ENCODE peak calls at places on chromosomes 5 and 9, in six cellular contexts. F is GM12878, W is GM12891, V is H1, M is HepG2, Y is K562. Q is an unnamed sample.

GRCh38 chr9:37963936-37964739 is 60.2 kb upstream of the SLC25A51 start:
- DNase-seq in W (no peak), Y (no peak), F (no peak), V (no peak), M (peak; percentile 94), Q (no peak)

GRCh38 chr9:118577121-118577520 is 792.1 kb downstream of the BRINP1 start:
- DNase-seq in V (no peak), Y (no peak), F (no peak), W (no peak), M (no peak), Q (no peak)

GRCh38 chr5:149932445-149933350 is 11.9 kb downstream of the PDE6A start:
- DNase-seq in W (no peak), V (no peak), F (no peak), M (peak; percentile 13), Y (no peak), Q (no peak)

GRCh38 chr5:139552893-139553575 is 8.1 kb upstream of the UBE2D2 start:
- DNase-seq in Y (no peak), V (no peak), W (no peak), F (no peak), M (no peak), Q (no peak)

GRCh38 chr5:38317887-38318286 is 59.5 kb downstream of the EGFLAM start:
- DNase-seq in F (no peak), Y (no peak), M (no peak), V (no peak), W (no peak), Q (no peak)

GRCh38 chr5:178787889-178788288 is 57.4 kb upstream of the ZNF354A start:
- DNase-seq in M (no peak), Y (no peak), F (no peak), W (no peak), V (no peak), Q (no peak)

GRCh38 chr5:51386916-51387853 is 3.9 kb downstream of the ISL1 start:
- DNase-seq in W (no peak), Y (no peak), M (no peak), F (no peak), V (no peak), Q (no peak)

GRCh38 chr9:83030391-83031107 is 32.4 kb downstream of the RASEF start:
- DNase-seq in Y (no peak), M (no peak), F (no peak), V (no peak), W (no peak), Q (no peak)

GRCh38 chr5:172848419-172848818 is 14.4 kb downstream of the ERGIC1 start:
- DNase-seq in M (no peak), Y (no peak), W (no peak), F (no peak), V (no peak), Q (no peak)

GRCh38 chr5:141850183-141850768 is 27.9 kb downstream of the PCDH1 start:
- DNase-seq in M (no peak), W (peak; percentile 47), F (no peak), V (no peak), Y (peak; percentile 85), Q (peak; percentile 49)

GRCh38 chr5:37249820-37250175 is 622 bp upstream of the CPLANE1 start:
- DNase-seq in W (no peak), F (no peak), M (no peak), Y (no peak), V (no peak), Q (no peak)

GRCh38 chr5:177084175-177084574 is 2.5 kb upstream of the FGFR4 start:
- DNase-seq in Y (no peak), V (no peak), M (no peak), W (no peak), F (no peak), Q (no peak)

GRCh38 chr5:158549306-158549705 is 550.4 kb downstream of the EBF1 start:
- DNase-seq in V (no peak), Y (no peak), W (no peak), M (no peak), F (no peak), Q (no peak)

GRCh38 chr9:125126019-125126746 is 17.1 kb downstream of the SCAI start:
- DNase-seq in F (peak; percentile 50), M (no peak), V (no peak), W (peak; percentile 47), Y (peak; percentile 34), Q (peak; percentile 37)
- TF ChIP-seq POLR2A in F (peak; percentile 55), M (no peak), V (no peak), W (peak; percentile 36), Y (no peak), Q (no peak)

DNA sequence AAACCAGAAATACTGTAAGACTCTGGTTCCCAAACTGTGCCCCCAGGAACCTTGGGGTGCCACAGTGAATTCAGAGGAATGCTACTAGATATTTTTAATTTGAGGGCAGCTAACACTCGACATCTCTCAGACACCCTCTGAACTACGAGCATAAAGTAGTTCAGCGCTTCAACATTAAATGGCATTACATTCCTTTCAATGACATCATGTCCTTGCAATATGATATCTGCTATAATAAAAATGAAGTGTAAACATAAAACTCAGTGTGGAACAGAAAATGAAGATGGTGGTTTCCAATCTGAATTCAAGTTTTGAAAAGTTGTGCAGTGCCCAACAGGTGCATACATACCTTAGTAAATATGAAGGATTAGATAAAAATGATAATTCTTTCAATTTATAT is 116.1 kb downstream of the LPAR1 start:
- DNase-seq in M (no peak), F (no peak), Y (no peak), V (no peak), W (no peak), Q (no peak)
- TF ChIP-seq TAF1 in M (no peak), F (no peak), Y (no peak), V (no peak), W (no peak), Q (no peak)

DNA sequence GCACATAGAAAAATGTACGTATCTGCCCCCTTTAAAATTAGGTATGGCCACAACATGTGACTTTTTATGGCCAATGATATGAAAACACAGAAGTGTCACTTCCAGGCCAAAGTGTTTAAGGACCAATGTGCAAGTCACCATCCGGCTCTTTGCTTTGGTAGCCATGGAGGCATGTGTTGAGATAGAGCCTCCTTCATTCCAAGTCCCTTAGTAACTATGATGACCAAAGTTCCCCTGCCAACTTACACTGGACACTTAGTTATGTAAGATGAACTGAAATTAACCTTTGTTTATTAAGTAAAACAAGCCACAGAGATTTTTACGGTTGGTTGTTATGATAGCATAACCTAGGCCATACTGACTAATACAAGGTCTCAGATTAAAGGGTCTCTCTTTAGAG is 51.0 kb downstream of the FBN2 start:
- DNase-seq in Y (no peak), W (no peak), F (no peak), M (no peak), V (no peak), Q (no peak)
- TF ChIP-seq POLR2AphosphoS5 in Y (no peak), W (no peak), F (no peak), M (no peak), V (no peak), Q (no peak)

GRCh38 chr5:81852277-81853004 is 101.5 kb upstream of the SSBP2 start:
- DNase-seq in V (no peak), Y (peak; percentile 52), W (no peak), M (no peak), F (no peak), Q (peak; percentile 29)

GRCh38 chr5:81850932-81851331 is 100.0 kb upstream of the SSBP2 start:
- DNase-seq in V (no peak), M (no peak), F (no peak), Y (no peak), W (no peak), Q (no peak)

GRCh38 chr5:81853005-81853357 is 102.1 kb upstream of the SSBP2 start:
- DNase-seq in Y (peak; percentile 50), W (no peak), M (no peak), F (no peak), V (no peak), Q (no peak)

GRCh38 chr5:81850494-81850893 is 99.6 kb upstream of the SSBP2 start:
- DNase-seq in M (no peak), W (no peak), F (no peak), V (no peak), Y (no peak), Q (no peak)

GRCh38 chr5:81851481-81852178 is 100.7 kb upstream of the SSBP2 start:
- DNase-seq in F (peak; percentile 77), M (peak; percentile 58), V (peak; percentile 88), W (peak; percentile 67), Y (peak; percentile 90), Q (peak; percentile 66)
- TF ChIP-seq POLR2A in F (peak; percentile 86), M (no peak), V (peak; percentile 44), W (peak; percentile 70), Y (peak; percentile 69), Q (peak; percentile 69)

DNA sequence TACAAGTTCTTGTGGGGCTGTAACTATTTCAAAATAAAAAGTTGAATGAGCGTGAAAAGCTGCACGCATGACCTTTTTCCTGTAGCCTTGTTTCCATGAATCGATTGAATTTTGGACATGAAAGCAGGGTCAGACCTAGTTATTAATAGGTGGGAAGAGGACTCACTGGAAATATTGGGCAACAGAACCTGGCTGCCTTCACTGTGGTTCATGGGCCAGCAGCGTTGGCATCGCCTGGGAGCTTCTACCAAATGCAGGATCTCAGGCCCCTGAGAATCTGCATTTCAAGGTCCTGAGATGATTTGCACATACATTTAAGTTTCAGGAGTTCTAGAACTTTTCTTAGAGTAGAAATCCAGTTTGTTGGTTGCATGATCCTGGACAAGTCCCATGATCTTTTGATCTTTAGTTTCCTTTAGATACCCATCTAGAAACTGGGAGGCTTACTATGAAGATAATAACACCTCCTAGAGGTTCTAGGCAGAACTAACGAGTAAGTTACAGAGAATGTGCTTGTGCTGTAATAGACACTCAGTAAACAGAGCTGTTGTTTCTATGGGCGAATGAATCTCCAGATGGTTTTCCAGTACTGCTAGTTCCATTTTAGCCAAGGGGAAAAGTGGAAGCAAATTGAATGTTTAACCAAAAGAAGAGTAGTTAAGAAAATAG is 12.4 kb downstream of the ANKRD33B start:
- DNase-seq in Y (no peak), F (no peak), V (no peak), M (no peak), W (no peak), Q (no peak)
- TF ChIP-seq TAF1 in Y (no peak), F (no peak), V (no peak), M (no peak), W (no peak), Q (no peak)

DNA sequence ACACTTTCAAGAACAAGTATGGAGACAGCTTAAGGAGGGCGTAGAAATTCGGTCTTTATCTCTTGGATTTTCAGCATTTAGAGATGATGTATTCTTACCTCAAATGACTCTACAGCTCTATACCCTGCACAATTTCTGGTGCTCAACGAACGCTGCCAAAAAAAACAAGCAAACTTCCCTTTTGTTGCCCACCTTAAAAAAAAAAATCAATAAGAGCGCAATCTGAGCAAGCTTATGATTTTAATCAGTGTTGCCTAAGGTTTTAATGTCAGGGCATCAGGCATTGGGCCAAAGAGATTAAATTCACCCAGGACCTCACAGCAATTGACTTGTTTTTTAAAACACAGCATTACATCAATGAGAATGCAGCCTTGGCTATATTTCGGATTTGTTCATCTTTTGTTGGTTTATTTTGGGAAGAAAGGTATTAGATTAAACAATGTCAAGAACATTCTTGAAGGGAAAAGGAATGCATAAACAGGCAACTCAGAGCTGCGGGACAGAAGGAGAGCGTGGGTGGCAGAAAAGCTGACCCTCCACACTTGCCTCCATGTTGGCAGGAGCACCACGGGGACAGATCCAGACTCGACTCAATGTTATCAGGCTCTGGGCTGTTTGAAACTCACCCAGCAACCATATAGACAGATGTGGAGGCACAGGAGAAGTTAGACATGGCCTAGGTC is 127.5 kb upstream of the DAPK1 start:
- DNase-seq in V (no peak), W (no peak), M (no peak), Y (no peak), F (no peak), Q (no peak)
- TF ChIP-seq POLR2AphosphoS5 in V (no peak), W (no peak), M (no peak), Y (no peak), F (no peak), Q (no peak)

GRCh38 chr5:115169392-115170127 is at the start of gene TRIM36:
- DNase-seq in V (peak; percentile 88), W (peak; percentile 84), Y (peak; percentile 90), M (peak; percentile 79), F (peak; percentile 50), Q (peak; percentile 74)
- TF ChIP-seq POLR2A in V (peak; percentile 90), W (no peak), Y (no peak), M (peak; percentile 60), F (peak; percentile 48), Q (no peak)